ENCODE peak calls at places on chromosomes 16 and 17, in seven cellular contexts. E is lung, B is BE2C, N is tibial artery, Q is OCI-LY7, G is dorsolateral prefrontal cortex, I is RWPE1. T is an unnamed sample.

GRCh38 chr17:75691371-75692290 is 24.5 kb downstream of the SAP30BP start:
- DNase-seq in E (no peak), B (no peak), N (no peak), Q (no peak), G (peak), I (no peak), T (no peak)

GRCh38 chr16:272633-273546 is 2.9 kb downstream of the RGS11 start:
- DNase-seq in E (no peak), B (no peak), N (no peak), Q (no peak), G (no peak), I (no peak), T (no peak)

GRCh38 chr16:12172343-12172742 is 195.8 kb downstream of the SNX29 start:
- DNase-seq in E (no peak), B (no peak), N (no peak), Q (no peak), G (no peak), I (no peak), T (no peak)

GRCh38 chr16:50593410-50594139 is 45.4 kb downstream of the NKD1 start:
- DNase-seq in E (no peak), B (no peak), N (no peak), Q (no peak), G (no peak), I (no peak), T (no peak)

GRCh38 chr16:12682441-12682840 is 121.2 kb downstream of the CPPED1 start:
- DNase-seq in E (no peak), B (no peak), N (no peak), Q (no peak), G (no peak), I (no peak), T (no peak)

GRCh38 chr17:77497578-77497934 is 356.8 kb downstream of the SEC14L1 start:
- DNase-seq in E (no peak), B (no peak), N (no peak), Q (no peak), G (no peak), I (no peak), T (no peak)

GRCh38 chr17:30349252-30349651 is 15.4 kb upstream of the TMIGD1 start:
- DNase-seq in E (no peak), B (no peak), N (no peak), Q (no peak), G (no peak), I (no peak), T (no peak)

GRCh38 chr17:82496529-82497434 is 22.8 kb upstream of the FOXK2 start:
- DNase-seq in E (peak), B (peak), N (peak), Q (peak), G (peak), I (peak), T (peak)

GRCh38 chr17:11643851-11644250 is 45.6 kb downstream of the DNAH9 start:
- DNase-seq in E (no peak), B (no peak), N (no peak), Q (no peak), G (no peak), I (no peak), T (no peak)

GRCh38 chr17:29357232-29357631 is 32.9 kb upstream of the TAOK1 start:
- DNase-seq in E (no peak), B (no peak), N (no peak), Q (no peak), G (no peak), I (no peak), T (no peak)

GRCh38 chr16:24737391-24737871 is 8.0 kb downstream of the TNRC6A start:
- DNase-seq in E (no peak), B (no peak), N (no peak), Q (no peak), G (no peak), I (peak), T (no peak)

GRCh38 chr17:64707077-64707591 is 45.0 kb upstream of the SMURF2 start:
- DNase-seq in E (peak), B (peak), N (peak), Q (no peak), G (no peak), I (peak), T (peak)

GRCh38 chr16:8725513-8726178 is 51.2 kb downstream of the ABAT start:
- DNase-seq in E (no peak), B (no peak), N (no peak), Q (no peak), G (no peak), I (no peak), T (no peak)

GRCh38 chr17:63439682-63440081 is 6.4 kb downstream of the CYB561 start:
- DNase-seq in E (no peak), B (no peak), N (no peak), Q (no peak), G (no peak), I (no peak), T (no peak)

GRCh38 chr17:41061969-41062368 is 2.1 kb upstream of the KRTAP2-3 start:
- DNase-seq in E (no peak), B (no peak), N (no peak), Q (no peak), G (no peak), I (peak), T (no peak)

GRCh38 chr16:87556941-87557459 is 45.3 kb upstream of the JPH3 start:
- DNase-seq in E (peak), B (peak), N (no peak), Q (no peak), G (no peak), I (no peak), T (no peak)

GRCh38 chr17:73786286-73786743 is 142.1 kb upstream of the SDK2 start:
- DNase-seq in E (no peak), B (no peak), N (no peak), Q (no peak), G (no peak), I (peak), T (no peak)

GRCh38 chr17:62696256-62696655 is 68.8 kb downstream of the MRC2 start:
- DNase-seq in E (no peak), B (no peak), N (no peak), Q (no peak), G (no peak), I (no peak), T (no peak)

GRCh38 chr17:73481672-73482071 is 162.6 kb downstream of the SDK2 start:
- DNase-seq in E (no peak), B (no peak), N (no peak), Q (no peak), G (peak), I (no peak), T (no peak)

GRCh38 chr16:31513126-31513525 is 4.9 kb upstream of the RUSF1 start:
- DNase-seq in E (no peak), B (no peak), N (no peak), Q (no peak), G (no peak), I (peak), T (no peak)

GRCh38 chr16:77689971-77690370 is 32.3 kb upstream of the NUDT7 start:
- DNase-seq in E (no peak), B (no peak), N (no peak), Q (no peak), G (no peak), I (no peak), T (no peak)

GRCh38 chr17:61160789-61161440 is 238.7 kb upstream of the TBX2 start:
- DNase-seq in E (no peak), B (peak), N (no peak), Q (no peak), G (no peak), I (no peak), T (no peak)

GRCh38 chr17:38617967-38618760 is 12.4 kb upstream of the SRCIN1 start:
- DNase-seq in E (no peak), B (no peak), N (no peak), Q (no peak), G (no peak), I (no peak), T (no peak)

GRCh38 chr17:32794533-32795246 is 82.2 kb downstream of the MYO1D start:
- DNase-seq in E (no peak), B (no peak), N (no peak), Q (no peak), G (no peak), I (no peak), T (no peak)

GRCh38 chr17:1362964-1363363 is 37.1 kb downstream of the YWHAE start:
- DNase-seq in E (no peak), B (no peak), N (peak), Q (peak), G (no peak), I (no peak), T (no peak)

GRCh38 chr17:46732133-46732532 is 86.4 kb downstream of the WNT3 start:
- DNase-seq in E (no peak), B (no peak), N (no peak), Q (no peak), G (no peak), I (no peak), T (no peak)

GRCh38 chr16:89442588-89442987 is 47.8 kb downstream of the ANKRD11 start:
- DNase-seq in E (no peak), B (no peak), N (no peak), Q (no peak), G (no peak), I (no peak), T (no peak)

GRCh38 chr17:17975441-17975840 is 2.8 kb downstream of the DRC3 start:
- DNase-seq in E (no peak), B (no peak), N (no peak), Q (no peak), G (no peak), I (no peak), T (no peak)

GRCh38 chr17:51164911-51165679 is 1.1 kb upstream of the NME2 start:
- DNase-seq in E (no peak), B (peak), N (no peak), Q (no peak), G (peak), I (no peak), T (no peak)

GRCh38 chr17:77110006-77110374 is 30.8 kb upstream of the SEC14L1 start:
- DNase-seq in E (no peak), B (no peak), N (no peak), Q (peak), G (no peak), I (no peak), T (no peak)

GRCh38 chr17:79552824-79553223 is 58.0 kb downstream of the RBFOX3 start:
- DNase-seq in E (no peak), B (no peak), N (no peak), Q (no peak), G (no peak), I (no peak), T (no peak)
- TF ChIP-seq CTCF in E (no peak), B (no peak), N (no peak), Q (no peak), G (no peak), I (no peak), T (no peak)

GRCh38 chr16:27273670-27274522 is 5.3 kb upstream of the NSMCE1 start:
- DNase-seq in E (no peak), B (no peak), N (no peak), Q (peak), G (no peak), I (no peak), T (no peak)
- TF ChIP-seq CTCF in E (no peak), B (no peak), N (no peak), Q (peak), G (no peak), I (no peak), T (no peak)

GRCh38 chr16:67198238-67198734 is 645 bp upstream of the ELMO3 start:
- DNase-seq in E (peak), B (peak), N (no peak), Q (peak), G (peak), I (peak), T (no peak)

GRCh38 chr16:67200491-67200890 is 1.6 kb downstream of the ELMO3 start:
- DNase-seq in E (no peak), B (no peak), N (no peak), Q (no peak), G (no peak), I (no peak), T (no peak)

GRCh38 chr16:67197704-67198103 is 1.2 kb upstream of the ELMO3 start:
- DNase-seq in E (no peak), B (no peak), N (no peak), Q (no peak), G (no peak), I (no peak), T (no peak)

GRCh38 chr16:67199808-67200198 is 872 bp downstream of the ELMO3 start:
- DNase-seq in E (no peak), B (no peak), N (no peak), Q (no peak), G (no peak), I (peak), T (no peak)

DNA sequence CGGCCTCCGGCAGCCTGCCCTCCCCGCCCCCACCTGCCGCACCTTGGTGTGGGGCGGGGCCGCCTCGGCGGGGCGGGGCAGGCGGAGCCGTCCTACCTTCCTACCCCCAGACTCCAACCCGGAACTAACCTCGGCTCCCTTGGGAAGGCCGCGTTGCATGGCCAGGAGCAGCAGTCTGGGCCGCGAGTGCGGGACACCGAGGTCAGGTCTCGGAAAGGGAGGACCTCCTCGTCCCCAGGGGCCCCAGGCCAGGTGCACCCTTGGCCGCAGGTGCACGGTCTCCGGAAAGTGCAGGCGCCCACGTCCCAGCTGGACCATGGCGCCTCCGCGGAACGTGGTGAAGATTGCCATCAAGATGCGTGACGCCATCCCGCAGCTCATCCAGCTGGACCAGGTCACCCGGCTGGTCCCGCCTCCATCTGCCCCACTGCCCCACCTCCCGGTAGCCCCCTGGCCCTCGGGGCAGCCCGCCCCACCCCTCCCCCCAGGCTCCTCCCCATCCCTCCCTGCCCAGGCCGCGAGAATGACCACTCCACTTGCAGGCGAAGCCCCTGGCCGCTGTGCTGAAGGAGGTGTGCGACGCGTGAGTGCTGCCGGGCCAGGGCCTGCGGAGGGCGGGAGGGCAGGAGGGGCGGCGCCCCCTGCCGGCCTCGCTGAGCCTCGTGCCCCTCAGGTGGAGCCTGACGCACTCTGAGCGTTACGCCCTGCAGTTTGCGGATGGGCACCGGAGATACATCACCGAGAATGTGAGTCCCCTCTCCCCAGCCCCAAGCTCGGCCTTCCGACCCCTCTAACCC is at the start of gene ELMO3:
- DNase-seq in E (peak), B (no peak), N (no peak), Q (no peak), G (no peak), I (peak), T (peak)
- TF ChIP-seq CTCF in E (no peak), B (no peak), N (no peak), Q (no peak), G (no peak), I (peak), T (peak)

DNA sequence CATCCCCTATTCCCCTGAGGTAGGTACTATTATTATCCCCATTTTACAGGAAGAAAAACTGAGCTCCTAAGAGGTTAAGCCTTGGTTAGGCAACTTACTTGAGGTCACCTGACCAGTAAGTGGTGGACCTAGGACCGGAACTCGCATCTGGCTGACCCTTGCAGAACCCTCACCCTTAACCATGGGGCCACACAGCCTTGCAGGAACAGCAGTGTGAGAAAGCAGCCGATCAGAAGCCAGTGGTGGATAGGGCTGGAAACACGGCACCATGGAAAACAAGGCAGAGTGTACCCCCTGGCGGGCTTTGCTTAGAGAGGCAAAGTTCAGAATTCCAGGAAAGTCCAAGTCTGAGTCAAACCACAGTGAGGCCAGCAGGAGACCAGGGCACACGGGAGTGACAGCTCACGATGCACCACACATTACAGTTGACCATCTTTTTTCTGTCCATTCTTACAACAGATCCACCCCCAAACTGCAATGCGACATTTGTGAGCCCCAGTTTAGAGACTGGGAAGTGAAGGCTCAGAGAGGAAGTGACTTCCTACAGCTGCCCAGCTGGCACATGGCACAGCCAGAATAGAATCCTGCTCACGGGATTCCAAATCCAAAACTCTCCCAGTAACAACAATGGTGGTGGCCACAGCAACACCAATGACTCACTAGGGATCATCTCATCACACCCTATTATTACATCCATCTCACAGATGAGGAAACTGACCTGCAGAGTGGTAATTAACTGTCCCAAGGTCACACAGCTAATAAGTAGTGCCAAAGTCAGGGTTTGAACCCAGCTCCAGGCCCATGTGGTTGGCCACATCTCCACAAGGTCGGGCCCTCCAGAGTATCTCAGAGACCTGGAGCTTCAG is 20.3 kb downstream of the KIFC3 start:
- DNase-seq in E (no peak), B (no peak), N (no peak), Q (no peak), G (no peak), I (no peak), T (no peak)
- TF ChIP-seq CTCF in E (no peak), B (no peak), N (no peak), Q (no peak), G (no peak), I (no peak), T (no peak)

GRCh38 chr17:4997302-4998026 is at the start of the genes INCA1 and KIF1C:
- DNase-seq in E (peak), B (peak), N (peak), Q (peak), G (peak), I (peak), T (peak)
- TF ChIP-seq CTCF in E (no peak), B (no peak), N (peak), Q (no peak), G (peak), I (no peak), T (peak)

GRCh38 chr17:58513913-58514794 is at the start of gene MTMR4:
- DNase-seq in E (peak), B (peak), N (peak), Q (peak), G (peak), I (peak), T (peak)

GRCh38 chr17:58514795-58515157 is 338 bp upstream of the MTMR4 start:
- DNase-seq in E (no peak), B (no peak), N (no peak), Q (no peak), G (no peak), I (no peak), T (no peak)

GRCh38 chr17:58516644-58517377 is 2.4 kb upstream of the MTMR4 start:
- DNase-seq in E (no peak), B (no peak), N (no peak), Q (no peak), G (no peak), I (no peak), T (no peak)

GRCh38 chr17:58515286-58515685 is 848 bp upstream of the MTMR4 start:
- DNase-seq in E (no peak), B (no peak), N (no peak), Q (no peak), G (no peak), I (no peak), T (no peak)

DNA sequence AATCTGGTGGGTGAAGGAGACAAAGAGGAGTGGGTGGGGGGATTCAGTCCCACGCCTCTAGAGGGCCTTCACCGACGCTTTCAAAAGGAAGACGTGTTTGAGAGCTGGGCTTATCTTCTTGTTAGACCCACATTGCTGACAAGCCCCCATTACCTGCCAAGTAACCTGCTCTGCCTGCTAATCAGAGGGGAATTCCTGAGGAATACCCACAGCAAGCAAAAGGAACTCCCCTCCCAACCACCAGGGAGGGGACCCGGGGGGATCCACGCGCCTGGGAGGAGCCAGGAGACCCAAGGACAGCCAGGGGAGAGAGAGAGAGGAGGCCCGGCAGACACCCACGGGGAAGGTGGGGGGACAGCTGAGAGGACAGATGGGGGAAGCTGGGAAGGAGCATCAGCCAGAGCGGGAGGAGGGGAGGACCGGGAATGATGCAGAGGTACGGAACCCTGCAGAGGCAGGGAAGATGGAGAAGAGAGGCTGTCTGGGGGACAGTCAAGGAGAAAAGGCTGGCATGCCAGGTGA is 986 bp downstream of the MTMR4 start:
- DNase-seq in E (no peak), B (no peak), N (no peak), Q (peak), G (peak), I (no peak), T (no peak)
- TF ChIP-seq CTCF in E (no peak), B (peak), N (no peak), Q (peak), G (no peak), I (no peak), T (no peak)

GRCh38 chr16:85901760-85902365 is 2.9 kb downstream of the IRF8 start:
- DNase-seq in E (no peak), B (no peak), N (no peak), Q (no peak), G (no peak), I (no peak), T (no peak)
- TF ChIP-seq CTCF in E (no peak), B (no peak), N (no peak), Q (no peak), G (no peak), I (no peak), T (no peak)

GRCh38 chr16:27474041-27474440 is 72.1 kb downstream of the IL21R start:
- DNase-seq in E (no peak), B (no peak), N (no peak), Q (no peak), G (no peak), I (no peak), T (no peak)

GRCh38 chr16:27475561-27475960 is 73.6 kb downstream of the IL21R start:
- DNase-seq in E (no peak), B (no peak), N (no peak), Q (no peak), G (no peak), I (peak), T (no peak)

GRCh38 chr16:27473101-27473900 is 71.3 kb downstream of the IL21R start:
- DNase-seq in E (no peak), B (no peak), N (no peak), Q (no peak), G (no peak), I (no peak), T (no peak)

GRCh38 chr16:27474921-27475320 is 72.9 kb downstream of the IL21R start:
- DNase-seq in E (no peak), B (no peak), N (no peak), Q (no peak), G (no peak), I (no peak), T (no peak)

GRCh38 chr16:27476240-27476639 is 73.5 kb downstream of the GTF3C1 start:
- DNase-seq in E (no peak), B (no peak), N (no peak), Q (no peak), G (no peak), I (no peak), T (no peak)
- TF ChIP-seq CTCF in E (no peak), B (no peak), N (no peak), Q (no peak), G (no peak), I (no peak), T (no peak)